ENCODE peak calls at places on chromosome 11, in nine cellular contexts. N is astrocyte of the cerebellum, J is cardiac muscle cell, G is AG04450, E is spleen, H is mammary epithelial cell, U is brain microvascular endothelial cell, Z is HCT116, X is NB4. L is an unnamed sample.
A peak's percentile ranks its signal among the peaks of the same experiment; 100 is the strongest.

GRCh38 chr11:68525930-68526329 is 65.4 kb downstream of the PPP6R3 start:
- DNase-seq in G (no peak), J (peak; percentile 56), X (no peak), Z (no peak), H (peak; percentile 59), U (peak; percentile 20), N (peak; percentile 54), E (no peak), L (no peak)

GRCh38 chr11:104968365-104968855 is at the start of gene CASP4:
- DNase-seq in N (peak; percentile 9), E (no peak), U (peak; percentile 32), H (peak; percentile 71), X (peak; percentile 72), Z (peak; percentile 18), G (peak; percentile 27), J (peak; percentile 87), L (peak; percentile 80)

GRCh38 chr11:68401856-68402255 is 58.7 kb upstream of the PPP6R3 start:
- DNase-seq in H (no peak), N (no peak), U (no peak), Z (no peak), E (no peak), J (no peak), G (no peak), X (no peak), L (no peak)

GRCh38 chr11:43638717-43639116 is 41.8 kb upstream of the HSD17B12 start:
- DNase-seq in N (no peak), J (no peak), E (no peak), Z (no peak), H (no peak), X (no peak), U (no peak), G (no peak), L (no peak)

GRCh38 chr11:130772266-130773227 is 143.7 kb downstream of the SNX19 start:
- DNase-seq in G (peak; percentile 92), Z (no peak), X (peak; percentile 41), E (no peak), J (peak; percentile 96), N (peak; percentile 95), U (peak; percentile 92), H (peak; percentile 89), L (peak; percentile 99)

GRCh38 chr11:6599449-6599848 is 4.0 kb downstream of the RRP8 start:
- DNase-seq in U (no peak), Z (no peak), J (no peak), E (no peak), N (no peak), H (no peak), X (no peak), G (no peak), L (no peak)

GRCh38 chr11:69002101-69002742 is 10.8 kb downstream of the MRGPRF start:
- DNase-seq in E (peak; percentile 49), J (no peak), H (no peak), X (no peak), N (no peak), G (no peak), U (no peak), Z (no peak), L (no peak)

GRCh38 chr11:119584193-119585037 is 144.6 kb downstream of the NECTIN1 start:
- DNase-seq in E (no peak), G (peak; percentile 18), Z (no peak), J (peak; percentile 96), N (peak; percentile 79), U (peak; percentile 63), X (peak; percentile 96), H (peak; percentile 61), L (peak; percentile 13)

GRCh38 chr11:66962247-66962646 is 4.1 kb upstream of the PC start:
- DNase-seq in E (no peak), X (no peak), H (no peak), N (no peak), Z (no peak), J (no peak), U (no peak), G (no peak), L (no peak)

GRCh38 chr11:88827018-88827676 is 238.6 kb downstream of the GRM5 start:
- DNase-seq in X (no peak), J (no peak), H (no peak), G (no peak), Z (no peak), E (no peak), N (no peak), U (no peak), L (no peak)

GRCh38 chr11:40337118-40337517 is 1122.3 kb downstream of the LRRC4C start:
- DNase-seq in G (peak; percentile 3), Z (no peak), X (no peak), U (peak; percentile 7), N (peak; percentile 35), J (peak; percentile 1), H (peak; percentile 3), E (no peak), L (peak; percentile 8)

DNA sequence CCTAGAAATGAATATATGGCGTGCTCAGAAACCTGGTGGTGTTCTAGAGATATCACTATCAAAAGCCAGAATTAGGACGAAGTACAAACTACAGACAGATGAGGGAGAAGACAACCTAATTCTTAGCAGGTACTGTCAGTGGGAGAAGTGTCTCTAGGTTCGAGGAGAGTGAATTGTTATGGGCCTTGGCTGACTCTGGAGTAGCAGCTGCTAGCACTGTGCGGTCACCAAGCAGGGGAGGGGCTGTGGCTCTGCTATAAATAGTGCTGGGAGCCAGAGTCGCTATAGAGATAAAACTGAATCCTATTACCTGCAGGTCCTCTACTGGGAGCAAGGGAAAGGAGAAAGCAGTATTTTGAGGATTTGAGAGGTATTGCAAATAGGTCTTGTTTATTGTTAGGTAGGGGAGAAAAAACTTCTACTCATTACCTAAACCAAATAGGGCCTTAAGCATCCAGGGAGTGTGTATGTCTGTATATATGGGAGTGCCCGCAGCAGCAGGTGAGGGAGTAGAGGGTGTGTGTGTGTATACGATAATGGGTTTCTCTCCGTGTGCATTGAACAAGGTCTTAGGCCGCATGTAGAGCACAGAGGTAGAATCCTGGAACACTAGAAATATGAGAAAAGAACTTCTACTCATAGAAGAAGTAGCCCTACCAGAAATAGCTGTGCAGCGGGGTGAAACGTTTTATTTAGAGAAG is 2.2 kb downstream of the MADD start:
- DNase-seq in U (no peak), N (no peak), Z (no peak), H (no peak), G (no peak), X (peak; percentile 17), E (no peak), J (no peak), L (no peak)
- H3K4me3 ChIP-seq in U (no peak overlapping the region), N (no peak overlapping the region), Z (no peak overlapping the region), H (no peak overlapping the region), G (no peak overlapping the region), X (peak overlapping the region; percentile 94), E (no peak overlapping the region), J (peak overlapping the region; percentile 55), L (no peak overlapping the region)

GRCh38 chr11:2885017-2885675 is 429 bp downstream of the CDKN1C start:
- DNase-seq in X (peak; percentile 63), H (no peak), G (no peak), N (no peak), U (no peak), Z (no peak), J (peak; percentile 66), E (peak; percentile 91), L (peak; percentile 47)
- TF ChIP-seq CTCF in X (no peak), H (no peak), G (no peak), N (peak; percentile 24), U (peak; percentile 13), Z (peak; percentile 35), J (peak; percentile 30), E (peak; percentile 46), L (no peak)

DNA sequence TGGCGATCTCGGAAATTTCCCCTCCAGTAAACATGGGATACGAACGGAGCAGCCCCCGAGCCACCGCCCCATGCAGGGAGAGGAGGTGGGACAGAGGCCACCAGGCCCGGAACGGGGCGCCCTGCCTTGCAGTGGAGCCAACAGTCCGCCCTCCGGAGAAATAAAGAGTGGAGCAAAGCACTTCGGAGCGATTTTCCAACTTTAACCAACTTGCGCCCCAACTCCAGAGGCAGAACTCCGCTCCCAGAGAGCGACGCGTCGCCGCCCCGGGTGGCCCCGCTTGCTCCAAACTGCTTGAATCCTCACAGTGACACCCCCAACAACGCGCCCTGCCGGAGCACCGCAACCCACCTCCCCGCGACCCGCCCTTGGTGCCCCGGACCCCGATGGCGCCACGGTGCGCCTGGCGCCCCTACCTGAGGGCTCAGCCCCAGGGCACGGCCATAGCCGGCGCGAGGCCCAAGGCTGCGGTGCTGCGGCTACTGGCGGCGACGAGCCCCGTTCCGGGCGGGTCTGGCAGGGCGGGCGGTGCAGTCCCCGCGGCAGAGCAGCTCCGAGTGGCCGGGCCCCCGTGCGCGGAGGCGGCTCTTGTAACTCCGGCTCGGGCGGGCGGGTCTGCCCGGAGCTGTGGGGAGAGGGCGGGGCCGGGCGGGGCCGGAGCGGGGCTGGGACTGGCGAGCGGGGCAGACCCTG is at the start of gene AHNAK:
- DNase-seq in Z (no peak), N (no peak), U (no peak), E (peak; percentile 93), G (no peak), H (peak; percentile 67), J (peak; percentile 73), X (peak; percentile 90), L (peak; percentile 79)
- H3K4me3 ChIP-seq in Z (peak within 1 kb of the TSS; percentile 98), N (peak within 1 kb of the TSS; percentile 98), U (peak within 1 kb of the TSS; percentile 90), E (peak within 1 kb of the TSS; percentile 80), G (peak within 1 kb of the TSS; percentile 98), H (peak within 1 kb of the TSS; percentile 99), J (peak within 1 kb of the TSS; percentile 57), X (peak within 1 kb of the TSS; percentile 83), L (peak within 1 kb of the TSS; percentile 90)

GRCh38 chr11:116145187-116145865 is 627.5 kb downstream of the BUD13 start:
- DNase-seq in H (no peak), Z (no peak), J (no peak), E (no peak), N (no peak), U (no peak), G (no peak), X (no peak), L (no peak)
- TF ChIP-seq CTCF in H (no peak), Z (no peak), J (no peak), E (no peak), N (peak; percentile 25), U (peak; percentile 11), G (peak; percentile 35), X (no peak), L (no peak)

DNA sequence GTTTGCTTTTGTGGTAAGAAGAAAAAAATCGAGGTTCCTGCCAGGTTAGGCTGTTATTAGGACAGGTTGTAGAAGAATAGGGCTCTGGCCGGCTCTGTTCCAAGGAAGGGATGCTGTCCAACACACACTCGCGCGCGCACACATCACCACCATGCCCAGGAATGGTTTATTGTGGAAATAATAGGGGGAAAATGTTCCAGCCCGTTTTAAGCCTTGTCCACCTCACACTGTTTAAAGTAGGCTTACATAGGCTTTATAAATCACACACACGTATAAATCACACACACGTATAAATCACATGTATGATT is 1.2 kb upstream of the ARHGAP20 start:
- DNase-seq in N (no peak), H (no peak), E (no peak), J (no peak), G (no peak), Z (no peak), X (no peak), U (no peak), L (no peak)
- H3K4me3 ChIP-seq in N (peak overlapping the region; percentile 68), H (no peak overlapping the region), E (peak overlapping the region; percentile 59), J (no peak overlapping the region), G (peak overlapping the region; percentile 73), Z (no peak overlapping the region), X (no peak overlapping the region), U (no peak overlapping the region), L (peak overlapping the region; percentile 64)

L was measured in foreskin fibroblast.